ENCODE peak calls at places on chromosomes 13 and 19, in eight cellular contexts. N is thoracic aorta; L is effector memory CD4-positive, alpha-beta T cell; K is right atrium auricular region; I is colonic mucosa; T is IMR-90; E is heart right ventricle; W is tibial artery. X is an unnamed sample. For H3K4me1, the result is how much of the 10 kb centered on the place peaks cover.

GRCh38 chr13:42272115-42272756 is at the start of gene AKAP11:
- DNase-seq in N (no peak), W (no peak), K (peak), T (peak), L (no peak), I (peak), E (peak), X (peak)

GRCh38 chr19:41430907-41431306 is 3.7 kb upstream of the B3GNT8 start:
- DNase-seq in K (no peak), N (no peak), I (no peak), T (no peak), W (no peak), E (no peak), L (no peak), X (no peak)

GRCh38 chr13:71378992-71379905 is 487.8 kb downstream of the DACH1 start:
- DNase-seq in T (no peak), W (no peak), N (no peak), K (no peak), E (no peak), L (no peak), I (no peak), X (no peak)

GRCh38 chr13:31951215-31951678 is 80.3 kb upstream of the FRY start:
- DNase-seq in W (peak), T (peak), N (no peak), E (peak), I (peak), L (no peak), K (peak), X (no peak)

GRCh38 chr19:43078311-43078710 is 4.2 kb downstream of the PSG2 start:
- DNase-seq in K (no peak), E (no peak), L (no peak), W (no peak), I (no peak), T (peak), N (no peak), X (no peak)

GRCh38 chr19:51440846-51441409 is 17.3 kb downstream of the SIGLEC8 start:
- DNase-seq in L (peak), N (no peak), E (no peak), W (no peak), I (no peak), T (no peak), K (no peak), X (peak)

GRCh38 chr13:49064459-49064858 is 88.7 kb downstream of the FNDC3A start:
- DNase-seq in L (no peak), T (no peak), I (no peak), N (no peak), E (no peak), K (no peak), W (no peak), X (no peak)

GRCh38 chr13:91664036-91664435 is 265.6 kb downstream of the GPC5 start:
- DNase-seq in W (no peak), N (no peak), L (no peak), K (no peak), E (no peak), I (no peak), T (peak), X (no peak)

GRCh38 chr13:90270231-90270630 is 1077.3 kb upstream of the MIR17HG start:
- DNase-seq in K (no peak), L (no peak), E (no peak), I (no peak), W (no peak), N (no peak), T (no peak), X (no peak)

GRCh38 chr19:507286-508203 is at the start of gene TPGS1:
- DNase-seq in L (peak), E (peak), T (peak), N (no peak), W (peak), K (peak), I (peak), X (peak)

GRCh38 chr19:47609885-47610545 is 1.1 kb downstream of the BICRA start:
- DNase-seq in I (peak), E (peak), N (no peak), L (peak), T (peak), W (peak), K (no peak), X (peak)

GRCh38 chr13:98279473-98280175 is 102.6 kb upstream of the RNF113B start:
- DNase-seq in K (no peak), N (no peak), E (no peak), L (no peak), I (no peak), W (no peak), T (no peak), X (no peak)

GRCh38 chr19:53813996-53814395 is 10.1 kb downstream of the NLRP12 start:
- DNase-seq in W (no peak), T (peak), N (no peak), I (no peak), K (no peak), L (no peak), E (no peak), X (no peak)

GRCh38 chr19:46299004-46299509 is 2.2 kb downstream of the HIF3A start:
- DNase-seq in N (peak), E (peak), K (peak), I (peak), W (peak), T (peak), L (no peak), X (no peak)

GRCh38 chr19:45499196-45500180 is 1.2 kb downstream of the PPM1N start:
- DNase-seq in W (no peak), T (no peak), I (peak), L (no peak), K (no peak), N (no peak), E (peak), X (peak)

GRCh38 chr19:4896372-4896771 is 6.3 kb downstream of the ARRDC5 start:
- DNase-seq in N (no peak), I (no peak), L (no peak), T (peak), E (no peak), K (no peak), W (no peak), X (no peak)

GRCh38 chr13:95679722-95680121 is 2.8 kb downstream of the DNAJC3 start:
- DNase-seq in N (no peak), L (no peak), E (no peak), W (no peak), I (no peak), K (no peak), T (no peak), X (no peak)

GRCh38 chr13:75581874-75582640 is 32.5 kb downstream of the UCHL3 start:
- DNase-seq in L (no peak), I (no peak), N (no peak), T (peak), W (no peak), E (no peak), K (no peak), X (no peak)

GRCh38 chr19:48630289-48631036 is 6.7 kb downstream of the DBP start:
- DNase-seq in E (peak), T (no peak), I (peak), N (no peak), L (no peak), K (peak), W (peak), X (no peak)

GRCh38 chr13:40345149-40345514 is 321.3 kb downstream of the FOXO1 start:
- DNase-seq in T (no peak), K (no peak), L (no peak), E (no peak), I (no peak), N (no peak), W (no peak), X (no peak)

GRCh38 chr13:37491661-37492060 is 106.9 kb downstream of the POSTN start:
- DNase-seq in T (no peak), W (no peak), K (no peak), N (no peak), L (no peak), I (no peak), E (no peak), X (no peak)

GRCh38 chr19:38708413-38709024 is 35.8 kb downstream of the CAPN12 start:
- DNase-seq in W (no peak), K (no peak), T (no peak), N (no peak), L (no peak), I (no peak), E (no peak), X (no peak)

GRCh38 chr13:69935043-69935442 is 172.6 kb upstream of the ATXN8OS start:
- DNase-seq in N (no peak), K (no peak), E (no peak), T (no peak), L (no peak), W (no peak), I (no peak), X (no peak)

GRCh38 chr13:44131069-44131614 is 242.5 kb upstream of the SERP2 start:
- DNase-seq in K (no peak), I (no peak), W (no peak), N (no peak), L (no peak), T (no peak), E (no peak), X (no peak)

GRCh38 chr13:49357694-49358093 is 86.2 kb downstream of the CAB39L start:
- DNase-seq in N (no peak), I (no peak), K (no peak), E (no peak), W (no peak), L (no peak), T (peak), X (no peak)

GRCh38 chr13:23432589-23432988 is 913 bp downstream of the SACS start:
- DNase-seq in W (no peak), I (no peak), T (peak), K (no peak), E (no peak), L (no peak), N (no peak), X (no peak)

GRCh38 chr13:79183231-79183630 is 222.8 kb downstream of the RBM26 start:
- DNase-seq in W (no peak), L (no peak), K (no peak), T (no peak), N (no peak), E (no peak), I (no peak), X (no peak)

GRCh38 chr13:87153371-87153770 is 517.8 kb upstream of the SLITRK5 start:
- DNase-seq in E (no peak), I (no peak), W (no peak), N (no peak), T (no peak), K (no peak), L (no peak), X (no peak)

GRCh38 chr13:94494021-94494420 is 14.5 kb upstream of the DCT start:
- DNase-seq in W (no peak), K (no peak), E (no peak), I (no peak), T (no peak), N (no peak), L (no peak), X (no peak)

GRCh38 chr19:48446579-48446978 is 796 bp downstream of the GRWD1 start:
- DNase-seq in E (no peak), I (no peak), T (no peak), L (no peak), N (no peak), K (no peak), W (no peak), X (no peak)

GRCh38 chr13:110107568-110108347 is 199.2 kb downstream of the COL4A1 start:
- DNase-seq in K (no peak), L (no peak), E (no peak), N (no peak), I (no peak), W (no peak), T (no peak), X (no peak)

GRCh38 chr13:110103026-110103425 is 203.9 kb downstream of the COL4A1 start:
- DNase-seq in N (no peak), I (no peak), W (no peak), K (no peak), E (no peak), L (no peak), T (no peak), X (no peak)

GRCh38 chr13:110103479-110103878 is 203.5 kb downstream of the COL4A1 start:
- DNase-seq in K (no peak), I (no peak), T (no peak), E (no peak), L (no peak), N (no peak), W (no peak), X (no peak)

GRCh38 chr13:110106726-110107125 is 200.2 kb downstream of the COL4A1 start:
- DNase-seq in T (no peak), K (no peak), N (no peak), E (peak), W (peak), L (no peak), I (no peak), X (no peak)

DNA sequence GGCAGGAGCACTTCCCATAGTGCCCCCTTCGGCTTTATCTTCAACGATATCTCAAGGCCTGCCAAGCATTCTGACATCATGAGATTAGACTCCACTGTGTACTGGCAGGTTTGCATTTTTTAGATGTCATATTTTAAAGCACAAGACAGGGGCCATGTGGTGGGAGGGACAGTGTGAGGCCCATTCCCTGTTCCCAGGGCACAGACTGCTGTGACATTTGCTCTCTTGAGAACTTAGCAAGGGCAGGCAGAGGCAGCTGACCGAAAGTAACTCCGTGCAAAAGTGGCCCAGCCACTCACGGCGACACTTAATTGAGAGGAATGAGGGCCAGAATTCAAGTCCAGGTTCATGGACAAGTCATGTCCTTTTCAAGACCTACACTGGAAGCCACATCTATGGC is 201.8 kb downstream of the COL4A1 start:
- DNase-seq in N (no peak), L (no peak), W (no peak), T (no peak), K (no peak), I (no peak), E (no peak), X (no peak)
- H3K4me3 ChIP-seq in N (no peak), L (no peak), W (no peak), T (no peak), K (no peak), I (no peak), E (no peak), X (no peak)

GRCh38 chr13:59111711-59112110 is 1052.0 kb downstream of the DIAPH3 start:
- DNase-seq in E (no peak), I (no peak), K (no peak), L (no peak), N (no peak), W (no peak), T (peak), X (no peak)
- H3K27ac ChIP-seq in E (no peak), I (no peak), K (no peak), L (no peak), N (no peak), W (no peak), T (peak), X (no peak)

GRCh38 chr19:35009424-35010415 is 9.6 kb downstream of the GRAMD1A start:
- DNase-seq in K (no peak), T (no peak), N (no peak), I (no peak), E (no peak), W (no peak), L (no peak), X (no peak)
- H3K4me1 ChIP-seq in K (under half), T (under half), N (under half), I (under half), E (half or more), W (under half), L (under half), X (under half)

DNA sequence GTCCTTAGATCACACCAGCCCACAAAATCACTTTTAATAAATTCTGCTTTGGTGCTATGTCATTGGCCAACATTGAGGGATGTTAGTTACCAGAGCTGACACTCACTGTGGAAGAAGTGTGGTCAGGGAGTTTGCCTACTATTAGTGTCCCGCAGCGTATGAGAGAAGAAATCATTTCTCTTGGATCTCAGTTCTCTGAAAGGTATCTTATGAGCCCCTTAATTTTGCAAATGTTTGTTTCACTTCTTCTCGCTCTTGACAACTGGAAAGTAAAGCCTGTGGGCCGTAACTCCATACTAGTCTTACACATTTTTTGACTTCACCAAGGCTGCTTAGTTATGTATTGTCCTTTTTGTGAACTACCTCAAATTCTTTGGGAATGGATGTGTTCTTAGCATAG is 80.9 kb downstream of the FLT1 start:
- DNase-seq in E (no peak), W (no peak), T (no peak), I (no peak), L (no peak), K (no peak), N (no peak), X (no peak)
- H3K4me3 ChIP-seq in E (no peak), W (no peak), T (no peak), I (no peak), L (no peak), K (no peak), N (no peak), X (no peak)

DNA sequence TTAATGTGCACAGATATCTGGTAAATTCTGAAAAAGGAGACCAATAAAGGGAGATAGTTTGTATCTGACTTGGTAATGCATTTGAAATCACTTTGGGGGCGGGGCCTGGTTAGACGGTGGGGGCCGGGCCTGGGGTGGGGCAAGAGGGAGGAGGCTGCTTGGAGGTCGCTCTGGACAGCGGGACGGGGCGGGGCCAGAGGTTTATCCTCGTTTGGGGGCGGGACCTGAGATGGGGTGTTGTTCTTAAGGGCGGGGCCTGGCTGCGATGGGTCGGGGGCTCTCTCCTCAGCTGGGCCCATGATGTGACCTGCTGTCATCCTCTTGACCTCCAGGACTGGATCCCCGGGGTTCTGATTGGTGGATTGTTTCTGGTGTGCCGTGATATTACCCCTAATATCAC is 4.9 kb upstream of the ZNF808 start:
- DNase-seq in K (no peak), E (no peak), W (no peak), L (no peak), T (no peak), I (no peak), N (no peak), X (no peak)
- H3K27ac ChIP-seq in K (no peak), E (no peak), W (no peak), L (no peak), T (no peak), I (no peak), N (no peak), X (no peak)

GRCh38 chr19:18841400-18841799 is 9.6 kb downstream of the UPF1 start:
- DNase-seq in E (no peak), I (no peak), N (no peak), T (no peak), W (no peak), K (no peak), L (no peak), X (no peak)
- H3K4me1 ChIP-seq in E (half or more), I (under half), N (under half), T (under half), W (half or more), K (half or more), L (under half), X (half or more)

GRCh38 chr19:11539495-11540365 is 1.1 kb downstream of the CNN1 start:
- DNase-seq in I (no peak), E (no peak), W (peak), L (no peak), T (peak), N (no peak), K (no peak), X (no peak)
- H3K4me3 ChIP-seq in I (peak), E (peak), W (peak), L (no peak), T (peak), N (peak), K (peak), X (no peak)

DNA sequence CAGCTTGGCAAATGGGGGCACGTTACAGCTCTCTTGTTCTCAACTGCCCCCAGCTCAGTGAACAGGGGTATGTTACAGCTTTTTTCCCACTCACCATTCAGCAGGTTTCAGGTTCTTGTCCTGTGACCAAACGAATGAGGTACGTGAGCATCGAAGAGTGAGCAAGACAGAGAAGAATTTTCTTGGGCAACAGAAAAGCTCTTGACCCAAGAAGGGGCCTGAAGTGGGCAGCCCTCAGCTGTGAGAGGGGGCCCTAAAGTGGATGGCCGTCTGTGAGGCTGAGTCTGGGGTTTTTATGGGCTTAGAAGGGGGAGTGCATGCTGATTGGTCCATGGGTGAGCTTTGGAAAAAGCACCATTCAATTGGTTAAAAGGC is 21.4 kb downstream of the CCDC70 start:
- DNase-seq in N (no peak), K (no peak), W (no peak), E (no peak), L (no peak), T (no peak), I (peak), X (no peak)
- H3K27ac ChIP-seq in N (no peak), K (no peak), W (no peak), E (no peak), L (no peak), T (no peak), I (no peak), X (no peak)

GRCh38 chr19:49908480-49909420 is 12.1 kb upstream of the IL4I1 start:
- DNase-seq in N (no peak), L (no peak), K (no peak), E (no peak), T (no peak), I (no peak), W (no peak), X (no peak)
- H3K4me1 ChIP-seq in N (under half), L (under half), K (under half), E (under half), T (under half), I (under half), W (under half), X (under half)

DNA sequence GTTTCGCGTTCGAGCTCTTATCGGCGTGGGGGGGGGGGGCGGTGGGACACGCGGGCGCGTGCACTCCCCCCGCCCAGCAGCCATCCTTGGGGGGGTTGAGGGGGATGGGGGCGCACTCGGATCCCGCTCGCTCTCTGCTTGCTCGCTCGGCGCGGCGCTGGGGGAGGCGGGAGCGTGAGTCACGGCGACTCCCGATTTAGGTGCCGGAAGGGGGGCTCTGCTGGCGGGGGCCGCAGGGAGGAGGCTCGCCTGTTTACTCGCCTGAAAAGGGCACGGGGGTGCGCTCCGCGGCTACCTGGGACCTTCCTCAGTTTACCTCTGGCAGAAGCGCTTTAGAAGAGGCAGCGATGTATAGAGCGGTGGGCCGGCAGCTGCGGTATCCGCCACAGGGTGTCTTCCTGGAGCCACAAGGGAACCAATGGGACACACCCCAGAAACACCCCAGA is 1.1 kb upstream of the PDE4A start:
- DNase-seq in T (no peak), E (no peak), L (no peak), K (no peak), I (no peak), W (no peak), N (no peak), X (peak)
- H3K4me3 ChIP-seq in T (peak), E (peak), L (peak), K (peak), I (no peak), W (no peak), N (peak), X (peak)